ENCODE peak calls at places on chromosomes 11 and 22, in eight cellular contexts. B is AG10803, G is lower leg skin, W is mucosa of descending colon, X is left lung, S is adrenal gland, H is dorsolateral prefrontal cortex, P is upper lobe of right lung. I is an unnamed sample.

GRCh38 chr11:69666261-69666660 is 8.9 kb downstream of the LTO1 start:
- DNase-seq in X (no peak), S (no peak), P (peak), H (no peak), W (no peak), G (no peak), B (no peak), I (no peak)

GRCh38 chr11:131486937-131487336 is 116.5 kb downstream of the NTM start:
- DNase-seq in B (no peak), S (no peak), W (no peak), P (no peak), H (no peak), X (no peak), G (no peak), I (no peak)

GRCh38 chr11:5596611-5597201 is at the start of gene TRIM6:
- DNase-seq in G (no peak), H (no peak), P (peak), S (peak), B (peak), X (peak), W (peak), I (peak)

GRCh38 chr11:46012185-46012584 is 89.7 kb downstream of the LARGE2 start:
- DNase-seq in H (no peak), W (no peak), P (no peak), X (no peak), S (no peak), B (no peak), G (no peak), I (no peak)

GRCh38 chr11:88370782-88371181 is 33.2 kb upstream of the CTSC start:
- DNase-seq in B (no peak), W (no peak), P (no peak), G (no peak), H (no peak), X (no peak), S (no peak), I (no peak)

GRCh38 chr11:10374386-10374785 is 69.5 kb downstream of the ADM start:
- DNase-seq in W (no peak), H (no peak), X (no peak), S (no peak), G (no peak), P (no peak), B (no peak), I (no peak)

GRCh38 chr22:26860233-26860765 is 202.9 kb downstream of the MIAT start:
- DNase-seq in X (no peak), H (no peak), W (no peak), S (no peak), B (no peak), G (no peak), P (no peak), I (no peak)

GRCh38 chr11:110762596-110762995 is 50.4 kb upstream of the ARHGAP20 start:
- DNase-seq in W (no peak), B (peak), X (no peak), G (no peak), S (no peak), H (no peak), P (no peak), I (peak)

GRCh38 chr22:46070215-46070721 is 80.1 kb upstream of the PPARA start:
- DNase-seq in W (peak), H (no peak), P (peak), S (peak), X (peak), G (no peak), B (peak), I (peak)

GRCh38 chr11:34356576-34356917 is 1.3 kb downstream of the ABTB2 start:
- DNase-seq in S (no peak), B (peak), X (no peak), G (no peak), P (peak), W (peak), H (no peak), I (peak)

GRCh38 chr22:34410111-34410510 is 489.8 kb upstream of the LARGE1 start:
- DNase-seq in S (no peak), P (no peak), W (no peak), X (no peak), G (no peak), B (no peak), H (no peak), I (no peak)

GRCh38 chr22:42797021-42797420 is 60.1 kb downstream of the ARFGAP3 start:
- DNase-seq in X (no peak), B (no peak), S (no peak), W (no peak), H (no peak), P (no peak), G (peak), I (no peak)

GRCh38 chr11:23311986-23312940 is 452.0 kb upstream of the CCDC179 start:
- DNase-seq in H (no peak), W (no peak), G (no peak), S (no peak), P (no peak), X (no peak), B (peak), I (no peak)

GRCh38 chr11:19642759-19643158 is 69.9 kb upstream of the NAV2 start:
- DNase-seq in W (no peak), X (no peak), P (no peak), B (no peak), H (no peak), S (no peak), G (no peak), I (no peak)

GRCh38 chr22:43174941-43175531 is 11.9 kb downstream of the TTLL12 start:
- DNase-seq in S (no peak), G (no peak), H (no peak), B (no peak), P (no peak), X (peak), W (peak), I (no peak)

GRCh38 chr22:27784099-27784446 is 17.5 kb downstream of the MN1 start:
- DNase-seq in X (no peak), G (no peak), H (no peak), B (no peak), W (no peak), S (no peak), P (no peak), I (no peak)

GRCh38 chr11:350723-351255 is 18.5 kb upstream of the B4GALNT4 start:
- DNase-seq in S (no peak), B (no peak), P (no peak), X (no peak), H (no peak), G (no peak), W (no peak), I (peak)

GRCh38 chr11:32374261-32374711 is 61.1 kb downstream of the WT1 start:
- DNase-seq in B (peak), X (no peak), H (no peak), W (no peak), G (no peak), S (no peak), P (no peak), I (no peak)

GRCh38 chr11:128521697-128522062 is 65.7 kb downstream of the ETS1 start:
- DNase-seq in G (no peak), S (peak), W (peak), X (peak), H (no peak), B (no peak), P (peak), I (peak)

GRCh38 chr11:111157571-111157970 is 88.0 kb upstream of the POU2AF2 start:
- DNase-seq in H (no peak), B (no peak), X (peak), G (no peak), W (no peak), S (no peak), P (no peak), I (no peak)

GRCh38 chr11:100080401-100080800 is 606.7 kb upstream of the ARHGAP42 start:
- DNase-seq in P (no peak), W (no peak), H (no peak), S (no peak), X (no peak), G (no peak), B (no peak), I (no peak)

GRCh38 chr11:70399681-70400112 is 1.4 kb downstream of the CTTN start:
- DNase-seq in S (peak), G (peak), B (peak), W (peak), H (peak), P (peak), X (peak), I (peak)

GRCh38 chr11:1125803-1126202 is 31.9 kb upstream of the MUC5AC start:
- DNase-seq in H (no peak), W (no peak), S (no peak), X (peak), G (no peak), B (no peak), P (no peak), I (no peak)

GRCh38 chr11:86670179-86670578 is 2.2 kb downstream of the ME3 start:
- DNase-seq in G (no peak), X (no peak), S (no peak), B (peak), W (no peak), P (no peak), H (no peak), I (peak)

GRCh38 chr11:69874984-69875673 is 55.9 kb upstream of the FGF3 start:
- DNase-seq in B (no peak), S (no peak), H (no peak), X (no peak), G (no peak), P (peak), W (no peak), I (no peak)

GRCh38 chr11:62792193-62792575 is 378 bp upstream of the TMEM223 start:
- DNase-seq in X (no peak), B (no peak), W (peak), H (no peak), P (no peak), G (no peak), S (peak), I (no peak)

GRCh38 chr11:92342034-92342433 is 117.4 kb downstream of the FAT3 start:
- DNase-seq in S (no peak), B (no peak), P (no peak), H (no peak), X (no peak), G (no peak), W (no peak), I (no peak)

GRCh38 chr11:68343761-68344256 is 31.4 kb downstream of the LRP5 start:
- DNase-seq in S (peak), X (peak), B (no peak), H (no peak), W (no peak), G (no peak), P (no peak), I (no peak)

GRCh38 chr11:68341557-68342458 is 29.4 kb downstream of the LRP5 start:
- DNase-seq in B (no peak), W (no peak), G (no peak), S (no peak), H (no peak), X (no peak), P (no peak), I (no peak)

GRCh38 chr11:68340003-68340767 is 27.8 kb downstream of the LRP5 start:
- DNase-seq in H (no peak), P (no peak), W (no peak), G (no peak), S (no peak), B (no peak), X (no peak), I (no peak)

GRCh38 chr11:68340784-68341556 is 28.6 kb downstream of the LRP5 start:
- DNase-seq in W (no peak), S (no peak), G (no peak), B (no peak), P (no peak), H (no peak), X (no peak), I (peak)

GRCh38 chr11:68342459-68343158 is 30.2 kb downstream of the LRP5 start:
- DNase-seq in G (no peak), X (peak), S (no peak), H (no peak), W (no peak), P (peak), B (no peak), I (no peak)
- H3K4me3 ChIP-seq in G (no peak), X (no peak), S (no peak), H (no peak), W (no peak), P (no peak), B (no peak), I (no peak)

GRCh38 chr11:133064961-133065360 is 467.3 kb downstream of the OPCML start:
- DNase-seq in W (no peak), H (no peak), B (no peak), P (no peak), S (no peak), X (no peak), G (no peak), I (no peak)

GRCh38 chr11:133058501-133058900 is 473.8 kb downstream of the OPCML start:
- DNase-seq in B (no peak), S (no peak), W (no peak), G (no peak), P (no peak), H (no peak), X (no peak), I (no peak)

GRCh38 chr11:133070053-133070713 is 462.1 kb downstream of the OPCML start:
- DNase-seq in P (no peak), W (no peak), H (no peak), X (no peak), G (no peak), B (no peak), S (no peak), I (no peak)

GRCh38 chr11:133065847-133066485 is 466.3 kb downstream of the OPCML start:
- DNase-seq in G (no peak), P (no peak), S (no peak), W (no peak), H (no peak), B (peak), X (no peak), I (no peak)

DNA sequence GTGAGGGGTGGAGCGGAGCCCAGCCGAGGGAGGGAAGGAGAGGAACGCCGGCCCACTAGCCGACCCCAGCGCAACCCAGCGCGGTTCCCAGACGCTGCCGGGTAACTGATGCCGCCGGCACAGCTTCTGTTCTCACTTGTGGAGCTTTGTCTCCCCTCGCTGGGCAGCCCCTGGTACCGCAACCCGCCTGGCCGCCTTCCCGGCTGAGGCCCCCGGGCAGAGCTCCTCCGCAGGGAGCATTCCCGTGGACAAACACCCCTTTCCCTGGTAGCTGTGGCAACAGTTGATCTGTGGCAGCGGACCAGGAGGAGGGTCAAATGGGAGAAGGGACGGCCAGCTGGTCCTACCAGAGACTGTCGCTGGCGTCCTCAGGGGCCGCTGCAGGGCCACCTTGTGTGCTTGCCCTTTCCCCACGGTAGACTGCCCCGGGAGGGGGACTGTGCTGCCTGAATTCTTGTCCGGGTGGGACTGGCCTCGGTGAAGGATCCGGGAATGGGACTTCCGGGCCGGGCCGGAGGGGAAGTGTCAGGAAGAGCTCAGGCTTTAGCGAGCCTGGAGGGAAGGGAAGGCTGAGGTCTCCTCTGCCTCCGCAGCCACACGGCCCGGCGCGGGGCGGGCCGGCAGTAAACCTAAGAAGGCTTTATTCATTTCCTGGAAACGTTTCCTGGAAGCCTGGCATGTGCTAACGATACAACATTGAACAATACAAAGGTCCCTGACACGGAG is 468.0 kb downstream of the OPCML start:
- DNase-seq in S (peak), B (peak), G (peak), P (peak), H (peak), W (no peak), X (peak), I (peak)
- TF ChIP-seq CTCF in S (peak), B (peak), G (no peak), P (peak), H (peak), W (no peak), X (peak), I (no peak)

DNA sequence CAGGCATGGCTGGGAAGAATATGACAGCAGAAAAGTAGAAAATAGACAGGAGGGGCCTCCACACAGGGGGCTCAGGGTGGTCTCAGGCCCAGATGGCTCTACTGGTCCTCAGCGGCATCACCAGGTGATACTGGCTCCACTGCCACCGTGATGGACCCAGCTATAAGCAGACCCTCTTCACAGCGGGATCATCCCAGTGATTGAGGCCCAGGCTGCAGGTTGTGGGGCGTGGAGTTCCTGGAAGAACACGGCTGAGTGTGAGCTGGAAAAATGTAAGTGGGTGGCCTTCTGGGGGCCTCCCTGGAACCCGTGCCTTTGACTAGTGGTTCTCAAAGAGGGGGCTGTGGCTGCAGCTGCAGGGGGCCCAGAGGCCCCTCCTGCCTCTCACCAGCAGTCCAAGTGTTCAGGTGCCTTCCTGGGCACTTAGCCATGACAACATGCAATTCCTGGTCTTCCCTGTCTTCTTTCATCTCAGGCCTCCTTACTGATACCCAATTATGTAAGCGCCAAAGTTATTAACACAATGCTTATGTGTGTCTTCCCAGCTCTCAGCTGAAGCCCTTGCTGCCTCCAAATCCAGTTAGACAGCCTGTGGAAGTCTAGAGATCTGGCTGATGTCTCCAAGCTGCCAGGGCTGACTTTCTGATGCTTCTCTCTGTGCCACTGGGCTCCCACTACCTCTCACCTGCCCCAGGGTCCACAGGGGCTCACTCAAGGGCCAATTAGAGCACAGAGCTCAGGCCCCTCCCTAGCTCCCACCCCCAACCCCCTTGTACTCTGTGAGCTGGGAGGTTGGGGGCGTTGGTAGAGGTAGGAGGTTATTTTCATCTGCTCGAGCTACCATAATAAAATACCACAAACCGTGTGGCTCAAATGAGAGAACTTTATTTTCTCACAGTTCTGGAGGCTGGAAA is 110.1 kb upstream of the LMO1 start:
- DNase-seq in W (no peak), S (no peak), G (no peak), X (no peak), B (no peak), H (no peak), P (peak), I (no peak)
- H3K4me3 ChIP-seq in W (no peak), S (no peak), G (no peak), X (no peak), B (no peak), H (no peak), P (no peak), I (no peak)

GRCh38 chr22:25362215-25362882 is 142.9 kb downstream of the CRYBB2 start:
- DNase-seq in P (peak), S (peak), B (peak), H (peak), W (peak), G (peak), X (peak), I (peak)
- TF ChIP-seq CTCF in P (peak), S (peak), B (peak), H (peak), W (peak), G (no peak), X (peak), I (peak)

DNA sequence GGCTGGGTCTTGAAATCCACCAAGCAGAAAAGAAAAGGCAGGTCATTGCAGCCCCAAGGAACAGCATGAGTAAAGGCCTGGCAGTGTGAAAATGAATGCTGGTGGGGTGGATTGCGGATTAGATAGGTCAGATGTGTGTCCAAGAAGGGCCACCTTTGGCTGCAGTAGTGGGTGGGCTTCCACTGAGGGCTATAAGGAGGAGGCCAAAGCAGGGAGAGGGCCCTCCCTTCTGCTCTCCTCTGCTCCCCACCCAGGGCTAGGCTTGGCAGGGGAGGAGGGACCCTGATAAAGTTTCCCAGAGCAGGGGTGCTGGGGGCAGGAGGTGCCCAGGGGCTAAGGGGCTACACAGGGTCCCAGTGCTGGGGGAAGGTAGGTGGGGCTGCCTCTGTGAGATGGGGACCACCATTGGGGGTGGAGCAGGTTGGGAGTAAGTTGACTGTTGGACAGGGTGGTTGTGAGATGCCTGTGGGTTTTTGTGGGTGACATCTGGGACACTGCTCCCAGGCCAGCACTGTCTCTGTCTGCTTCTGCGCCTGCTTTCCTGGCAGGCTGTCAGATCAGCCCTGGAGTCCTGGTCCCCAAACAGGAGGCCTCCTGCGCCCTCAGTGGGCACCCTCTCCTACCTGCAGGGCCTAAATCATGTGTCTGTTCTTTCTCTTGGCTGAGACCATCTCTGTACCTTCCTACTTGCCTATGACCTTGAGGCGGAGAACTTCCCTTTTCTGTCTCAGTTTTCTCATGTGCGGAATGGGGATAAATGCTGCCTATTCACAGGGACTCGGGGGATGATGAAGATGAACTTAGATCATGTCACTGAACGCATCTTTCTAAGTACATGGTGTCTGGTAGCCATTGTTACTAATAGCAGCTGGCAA is 1.9 kb downstream of the CAPN5 start:
- DNase-seq in X (no peak), S (no peak), G (no peak), P (peak), W (no peak), B (no peak), H (no peak), I (no peak)
- H3K4me3 ChIP-seq in X (no peak), S (no peak), G (no peak), P (no peak), W (peak), B (no peak), H (no peak), I (no peak)

GRCh38 chr11:47551086-47551485 is 1.8 kb downstream of the CELF1 start:
- DNase-seq in P (no peak), B (peak), H (no peak), S (no peak), G (no peak), W (no peak), X (no peak), I (peak)
- TF ChIP-seq CTCF in P (peak), B (peak), H (peak), S (no peak), G (no peak), W (no peak), X (no peak), I (peak)

GRCh38 chr11:101748572-101748971 is 164.8 kb upstream of the TRPC6 start:
- DNase-seq in B (no peak), P (no peak), H (no peak), W (no peak), S (no peak), X (no peak), G (no peak), I (no peak)
- H3K4me3 ChIP-seq in B (no peak), P (no peak), H (no peak), W (no peak), S (no peak), X (no peak), G (no peak), I (no peak)